ENCODE peak calls at places on chromosome 6, in five cellular contexts. One of them, this sample, is unnamed.
A peak's percentile ranks its signal among the peaks of the same experiment; 100 is the strongest.

GRCh38 chr6:20811112-20811746 is 277.0 kb downstream of the CDKAL1 start:
- DNase-seq in activated T-helper 1 cell treated with anti-CD3 and anti-CD28 coated beads, Interleukin-2, amount 50 U/mL, for 16 hours: no peak
- DNase-seq in cardiac muscle cell: peak; percentile 66
- DNase-seq in endodermal cell: peak; percentile 80
- DNase-seq in GM12864: no peak
- DNase-seq in this sample: no peak

GRCh38 chr6:111805511-111806181 is 67.6 kb downstream of the FYN start:
- DNase-seq in endodermal cell: no peak
- DNase-seq in activated T-helper 1 cell treated with anti-CD3 and anti-CD28 coated beads, Interleukin-2, amount 50 U/mL, for 16 hours: no peak
- DNase-seq in cardiac muscle cell: no peak
- DNase-seq in GM12864: peak; percentile 50
- DNase-seq in this sample: peak; percentile 43

GRCh38 chr6:122726649-122727048 is 52.9 kb upstream of the FABP7 start:
- DNase-seq in GM12864: no peak
- DNase-seq in cardiac muscle cell: peak; percentile 21
- DNase-seq in activated T-helper 1 cell treated with anti-CD3 and anti-CD28 coated beads, Interleukin-2, amount 50 U/mL, for 16 hours: no peak
- DNase-seq in endodermal cell: peak; percentile 67
- DNase-seq in this sample: no peak

GRCh38 chr6:124870611-124871201 is 91.5 kb upstream of the RNF217 start:
- DNase-seq in cardiac muscle cell: peak; percentile 38
- DNase-seq in GM12864: no peak
- DNase-seq in activated T-helper 1 cell treated with anti-CD3 and anti-CD28 coated beads, Interleukin-2, amount 50 U/mL, for 16 hours: no peak
- DNase-seq in endodermal cell: no peak
- DNase-seq in this sample: no peak

GRCh38 chr6:152272486-152272885 is 364.7 kb downstream of the SYNE1 start:
- DNase-seq in cardiac muscle cell: no peak
- DNase-seq in endodermal cell: no peak
- DNase-seq in GM12864: no peak
- DNase-seq in activated T-helper 1 cell treated with anti-CD3 and anti-CD28 coated beads, Interleukin-2, amount 50 U/mL, for 16 hours: no peak
- DNase-seq in this sample: no peak

GRCh38 chr6:100923481-100923880 is 42.4 kb upstream of the ASCC3 start:
- DNase-seq in GM12864: no peak
- DNase-seq in activated T-helper 1 cell treated with anti-CD3 and anti-CD28 coated beads, Interleukin-2, amount 50 U/mL, for 16 hours: no peak
- DNase-seq in cardiac muscle cell: no peak
- DNase-seq in endodermal cell: no peak
- DNase-seq in this sample: no peak

GRCh38 chr6:21265264-21266044 is 328.1 kb upstream of the SOX4 start:
- DNase-seq in GM12864: no peak
- DNase-seq in activated T-helper 1 cell treated with anti-CD3 and anti-CD28 coated beads, Interleukin-2, amount 50 U/mL, for 16 hours: no peak
- DNase-seq in endodermal cell: no peak
- DNase-seq in cardiac muscle cell: no peak
- DNase-seq in this sample: no peak

GRCh38 chr6:147999001-147999540 is 343.6 kb upstream of the SASH1 start:
- DNase-seq in cardiac muscle cell: no peak
- DNase-seq in GM12864: no peak
- DNase-seq in endodermal cell: no peak
- DNase-seq in activated T-helper 1 cell treated with anti-CD3 and anti-CD28 coated beads, Interleukin-2, amount 50 U/mL, for 16 hours: no peak
- DNase-seq in this sample: no peak

GRCh38 chr6:98825602-98826230 is 8.7 kb upstream of the POU3F2 start:
- DNase-seq in cardiac muscle cell: no peak
- DNase-seq in GM12864: no peak
- DNase-seq in endodermal cell: peak; percentile 55
- DNase-seq in activated T-helper 1 cell treated with anti-CD3 and anti-CD28 coated beads, Interleukin-2, amount 50 U/mL, for 16 hours: no peak
- DNase-seq in this sample: no peak

GRCh38 chr6:95767897-95768463 is 190.6 kb downstream of the MANEA start:
- DNase-seq in activated T-helper 1 cell treated with anti-CD3 and anti-CD28 coated beads, Interleukin-2, amount 50 U/mL, for 16 hours: no peak
- DNase-seq in endodermal cell: no peak
- DNase-seq in GM12864: no peak
- DNase-seq in cardiac muscle cell: no peak
- DNase-seq in this sample: no peak

GRCh38 chr6:2542858-2543218 is 207.9 kb downstream of the MYLK4 start:
- DNase-seq in cardiac muscle cell: no peak
- DNase-seq in activated T-helper 1 cell treated with anti-CD3 and anti-CD28 coated beads, Interleukin-2, amount 50 U/mL, for 16 hours: no peak
- DNase-seq in GM12864: peak; percentile 64
- DNase-seq in endodermal cell: no peak
- DNase-seq in this sample: peak; percentile 28

GRCh38 chr6:74368746-74369145 is 672.7 kb downstream of the CD109 start:
- DNase-seq in activated T-helper 1 cell treated with anti-CD3 and anti-CD28 coated beads, Interleukin-2, amount 50 U/mL, for 16 hours: no peak
- DNase-seq in cardiac muscle cell: no peak
- DNase-seq in endodermal cell: no peak
- DNase-seq in GM12864: no peak
- DNase-seq in this sample: no peak

GRCh38 chr6:162371133-162371532 is 356.4 kb downstream of the PRKN start:
- DNase-seq in GM12864: no peak
- DNase-seq in cardiac muscle cell: no peak
- DNase-seq in endodermal cell: peak; percentile 59
- DNase-seq in activated T-helper 1 cell treated with anti-CD3 and anti-CD28 coated beads, Interleukin-2, amount 50 U/mL, for 16 hours: no peak
- DNase-seq in this sample: no peak

GRCh38 chr6:113690255-113690956 is 166.7 kb upstream of the MARCKS start:
- DNase-seq in activated T-helper 1 cell treated with anti-CD3 and anti-CD28 coated beads, Interleukin-2, amount 50 U/mL, for 16 hours: no peak
- DNase-seq in GM12864: no peak
- DNase-seq in endodermal cell: no peak
- DNase-seq in cardiac muscle cell: no peak
- DNase-seq in this sample: no peak

GRCh38 chr6:10407674-10408054 is 7.2 kb downstream of the TFAP2A start:
- DNase-seq in endodermal cell: no peak
- DNase-seq in GM12864: no peak
- DNase-seq in activated T-helper 1 cell treated with anti-CD3 and anti-CD28 coated beads, Interleukin-2, amount 50 U/mL, for 16 hours: no peak
- DNase-seq in cardiac muscle cell: no peak
- DNase-seq in this sample: no peak

GRCh38 chr6:138410972-138411667 is 7.1 kb downstream of the HEBP2 start:
- DNase-seq in endodermal cell: no peak
- DNase-seq in activated T-helper 1 cell treated with anti-CD3 and anti-CD28 coated beads, Interleukin-2, amount 50 U/mL, for 16 hours: no peak
- DNase-seq in GM12864: no peak
- DNase-seq in cardiac muscle cell: no peak
- DNase-seq in this sample: peak; percentile 29

GRCh38 chr6:33144373-33144772 is 47.9 kb downstream of the COL11A2 start:
- DNase-seq in cardiac muscle cell: no peak
- DNase-seq in GM12864: no peak
- DNase-seq in activated T-helper 1 cell treated with anti-CD3 and anti-CD28 coated beads, Interleukin-2, amount 50 U/mL, for 16 hours: no peak
- DNase-seq in endodermal cell: no peak
- DNase-seq in this sample: no peak

GRCh38 chr6:106360410-106360988 is at the start of gene CRYBG1:
- DNase-seq in cardiac muscle cell: peak; percentile 69
- DNase-seq in activated T-helper 1 cell treated with anti-CD3 and anti-CD28 coated beads, Interleukin-2, amount 50 U/mL, for 16 hours: peak; percentile 45
- DNase-seq in GM12864: no peak
- DNase-seq in endodermal cell: peak; percentile 99
- DNase-seq in this sample: peak; percentile 85

GRCh38 chr6:8065519-8065911 is 1.3 kb upstream of the BLOC1S5 start:
- DNase-seq in activated T-helper 1 cell treated with anti-CD3 and anti-CD28 coated beads, Interleukin-2, amount 50 U/mL, for 16 hours: no peak
- DNase-seq in cardiac muscle cell: no peak
- DNase-seq in GM12864: peak; percentile 59
- DNase-seq in endodermal cell: no peak
- DNase-seq in this sample: peak; percentile 45

GRCh38 chr6:149701699-149702098 is 16.2 kb downstream of the LATS1 start:
- DNase-seq in cardiac muscle cell: no peak
- DNase-seq in GM12864: no peak
- DNase-seq in activated T-helper 1 cell treated with anti-CD3 and anti-CD28 coated beads, Interleukin-2, amount 50 U/mL, for 16 hours: no peak
- DNase-seq in endodermal cell: peak; percentile 59
- DNase-seq in this sample: no peak

GRCh38 chr6:41278699-41279405 is 7.6 kb downstream of the TREM1 start:
- DNase-seq in activated T-helper 1 cell treated with anti-CD3 and anti-CD28 coated beads, Interleukin-2, amount 50 U/mL, for 16 hours: no peak
- DNase-seq in endodermal cell: peak; percentile 92
- DNase-seq in GM12864: no peak
- DNase-seq in cardiac muscle cell: peak; percentile 87
- DNase-seq in this sample: peak; percentile 55

GRCh38 chr6:134676307-134677281 is 273.3 kb downstream of the ALDH8A1 start:
- DNase-seq in endodermal cell: no peak
- DNase-seq in cardiac muscle cell: no peak
- DNase-seq in activated T-helper 1 cell treated with anti-CD3 and anti-CD28 coated beads, Interleukin-2, amount 50 U/mL, for 16 hours: no peak
- DNase-seq in GM12864: no peak
- DNase-seq in this sample: no peak

GRCh38 chr6:69427882-69428281 is 368.9 kb downstream of the LMBRD1 start:
- DNase-seq in cardiac muscle cell: no peak
- DNase-seq in GM12864: no peak
- DNase-seq in activated T-helper 1 cell treated with anti-CD3 and anti-CD28 coated beads, Interleukin-2, amount 50 U/mL, for 16 hours: no peak
- DNase-seq in endodermal cell: peak; percentile 65
- DNase-seq in this sample: no peak

GRCh38 chr6:3159805-3160781 is 2.7 kb upstream of the TUBB2A start:
- DNase-seq in cardiac muscle cell: peak; percentile 32
- DNase-seq in activated T-helper 1 cell treated with anti-CD3 and anti-CD28 coated beads, Interleukin-2, amount 50 U/mL, for 16 hours: peak; percentile 40
- DNase-seq in endodermal cell: peak; percentile 83
- DNase-seq in GM12864: no peak
- DNase-seq in this sample: no peak

GRCh38 chr6:48826884-48827701 is 636.0 kb downstream of the MMUT start:
- DNase-seq in activated T-helper 1 cell treated with anti-CD3 and anti-CD28 coated beads, Interleukin-2, amount 50 U/mL, for 16 hours: no peak
- DNase-seq in cardiac muscle cell: no peak
- DNase-seq in GM12864: no peak
- DNase-seq in endodermal cell: no peak
- DNase-seq in this sample: no peak

GRCh38 chr6:167669870-167670802 is 156.6 kb upstream of the AFDN start:
- DNase-seq in cardiac muscle cell: peak; percentile 90
- DNase-seq in endodermal cell: no peak
- DNase-seq in activated T-helper 1 cell treated with anti-CD3 and anti-CD28 coated beads, Interleukin-2, amount 50 U/mL, for 16 hours: no peak
- DNase-seq in GM12864: no peak
- DNase-seq in this sample: no peak

GRCh38 chr6:14799928-14800327 is 445.9 kb upstream of the JARID2 start:
- DNase-seq in GM12864: peak; percentile 27
- DNase-seq in endodermal cell: peak; percentile 85
- DNase-seq in activated T-helper 1 cell treated with anti-CD3 and anti-CD28 coated beads, Interleukin-2, amount 50 U/mL, for 16 hours: no peak
- DNase-seq in cardiac muscle cell: peak; percentile 67
- DNase-seq in this sample: peak; percentile 32

GRCh38 chr6:121838842-121839241 is 403.4 kb downstream of the GJA1 start:
- DNase-seq in endodermal cell: no peak
- DNase-seq in GM12864: no peak
- DNase-seq in cardiac muscle cell: peak; percentile 18
- DNase-seq in activated T-helper 1 cell treated with anti-CD3 and anti-CD28 coated beads, Interleukin-2, amount 50 U/mL, for 16 hours: no peak
- DNase-seq in this sample: no peak

GRCh38 chr6:101722991-101723579 is 329.6 kb downstream of the GRIK2 start:
- DNase-seq in activated T-helper 1 cell treated with anti-CD3 and anti-CD28 coated beads, Interleukin-2, amount 50 U/mL, for 16 hours: no peak
- DNase-seq in GM12864: no peak
- DNase-seq in cardiac muscle cell: no peak
- DNase-seq in endodermal cell: no peak
- DNase-seq in this sample: no peak

GRCh38 chr6:154503576-154504501 is 6.6 kb downstream of the CNKSR3 start:
- DNase-seq in endodermal cell: no peak
- DNase-seq in activated T-helper 1 cell treated with anti-CD3 and anti-CD28 coated beads, Interleukin-2, amount 50 U/mL, for 16 hours: no peak
- DNase-seq in GM12864: no peak
- DNase-seq in cardiac muscle cell: no peak
- DNase-seq in this sample: no peak